ENCODE peak calls at places on chromosomes 13 and 19, in six cellular contexts. T, Z, O, Y, B and N are unnamed samples.

GRCh38 chr19:7928741-7929701 is 3.1 kb upstream of the CTXN1 start:
- DNase-seq in T (no peak), Z (peak; percentile 61), O (no peak), Y (peak; percentile 85), B (peak; percentile 79), N (peak; percentile 39)

GRCh38 chr13:43072394-43072793 is 49.0 kb downstream of the DNAJC15 start:
- DNase-seq in T (no peak), Z (no peak), O (no peak), Y (no peak), B (no peak), N (peak; percentile 29)

GRCh38 chr19:30704716-30705115 is 332.5 kb downstream of the ZNF536 start:
- DNase-seq in T (no peak), Z (no peak), O (no peak), Y (no peak), B (no peak), N (no peak)

GRCh38 chr19:1672769-1673644 is 20.6 kb upstream of the TCF3 start:
- DNase-seq in T (no peak), Z (no peak), O (no peak), Y (no peak), B (peak; percentile 28), N (no peak)

GRCh38 chr19:45716314-45717130 is 14.2 kb downstream of the FBXO46 start:
- DNase-seq in T (peak; percentile 20), Z (peak; percentile 27), O (no peak), Y (no peak), B (no peak), N (peak; percentile 61)

GRCh38 chr19:5927439-5927821 is 13.4 kb downstream of the CAPS start:
- DNase-seq in T (no peak), Z (no peak), O (no peak), Y (no peak), B (no peak), N (no peak)

GRCh38 chr13:75368167-75368566 is 113.8 kb downstream of the TBC1D4 start:
- DNase-seq in T (no peak), Z (peak; percentile 89), O (no peak), Y (no peak), B (no peak), N (peak; percentile 65)

GRCh38 chr13:38309397-38309796 is 40.3 kb upstream of the UFM1 start:
- DNase-seq in T (no peak), Z (no peak), O (no peak), Y (no peak), B (no peak), N (no peak)

GRCh38 chr13:32225494-32225931 is 89.7 kb downstream of the ZAR1L start:
- DNase-seq in T (no peak), Z (peak; percentile 6), O (no peak), Y (no peak), B (no peak), N (no peak)

GRCh38 chr13:27281420-27281819 is 10.8 kb downstream of the RASL11A start:
- DNase-seq in T (no peak), Z (peak; percentile 15), O (no peak), Y (no peak), B (no peak), N (no peak)

GRCh38 chr13:32530841-32531253 is 7.7 kb downstream of the N4BP2L2 start:
- DNase-seq in T (no peak), Z (peak; percentile 80), O (no peak), Y (no peak), B (no peak), N (no peak)

GRCh38 chr13:19185086-19185864 is 3.7 kb upstream of the TUBA3C start:
- DNase-seq in T (no peak), Z (no peak), O (no peak), Y (no peak), B (no peak), N (no peak)

GRCh38 chr19:45746866-45747265 is 13.6 kb downstream of the MEIOSIN start:
- DNase-seq in T (no peak), Z (no peak), O (no peak), Y (no peak), B (no peak), N (no peak)

GRCh38 chr13:113029487-113030258 is 60.7 kb downstream of the MCF2L start:
- DNase-seq in T (peak; percentile 47), Z (peak; percentile 17), O (no peak), Y (peak; percentile 66), B (peak; percentile 77), N (peak; percentile 16)

GRCh38 chr13:110915874-110916670 is 1.2 kb upstream of the ANKRD10 start:
- DNase-seq in T (no peak), Z (peak; percentile 18), O (no peak), Y (no peak), B (no peak), N (no peak)

GRCh38 chr13:41061075-41061913 is at the start of gene WBP4:
- DNase-seq in T (peak; percentile 79), Z (peak; percentile 96), O (peak; percentile 73), Y (peak; percentile 97), B (peak; percentile 95), N (peak; percentile 96)